ENCODE peak calls at places on chromosomes 12 and 14, in ten cellular contexts. One of them, this sample, is unnamed.
A peak's percentile ranks its signal among the peaks of the same experiment; 100 is the strongest.

GRCh38 chr12:12212769-12213168 is 54.1 kb downstream of the LRP6 start:
- DNase-seq in CD8-positive, alpha-beta T cell: no peak
- DNase-seq in fibroblast of pulmonary artery: no peak
- DNase-seq in progenitor cell of endocrine pancreas: no peak
- DNase-seq in SK-N-SH: no peak
- DNase-seq in body of pancreas: peak; percentile 62
- DNase-seq in upper lobe of right lung: no peak
- DNase-seq in astrocyte of the cerebellum: no peak
- DNase-seq in pancreas: peak; percentile 43
- DNase-seq in cardiac fibroblast: no peak
- DNase-seq in this sample: no peak

GRCh38 chr14:54258382-54258781 is 138.4 kb upstream of the CDKN3 start:
- DNase-seq in CD8-positive, alpha-beta T cell: no peak
- DNase-seq in upper lobe of right lung: no peak
- DNase-seq in fibroblast of pulmonary artery: no peak
- DNase-seq in cardiac fibroblast: no peak
- DNase-seq in progenitor cell of endocrine pancreas: no peak
- DNase-seq in SK-N-SH: no peak
- DNase-seq in body of pancreas: no peak
- DNase-seq in astrocyte of the cerebellum: no peak
- DNase-seq in pancreas: no peak
- DNase-seq in this sample: no peak

GRCh38 chr12:131917139-131917710 is 11.9 kb upstream of the PUS1 start:
- DNase-seq in astrocyte of the cerebellum: no peak
- DNase-seq in body of pancreas: peak; percentile 19
- DNase-seq in pancreas: no peak
- DNase-seq in SK-N-SH: no peak
- DNase-seq in progenitor cell of endocrine pancreas: no peak
- DNase-seq in cardiac fibroblast: no peak
- DNase-seq in CD8-positive, alpha-beta T cell: no peak
- DNase-seq in upper lobe of right lung: no peak
- DNase-seq in fibroblast of pulmonary artery: no peak
- DNase-seq in this sample: no peak

GRCh38 chr12:131836193-131836592 is 8.0 kb downstream of the MMP17 start:
- DNase-seq in pancreas: no peak
- DNase-seq in body of pancreas: no peak
- DNase-seq in SK-N-SH: peak; percentile 75
- DNase-seq in cardiac fibroblast: peak; percentile 43
- DNase-seq in astrocyte of the cerebellum: no peak
- DNase-seq in progenitor cell of endocrine pancreas: no peak
- DNase-seq in fibroblast of pulmonary artery: no peak
- DNase-seq in CD8-positive, alpha-beta T cell: no peak
- DNase-seq in upper lobe of right lung: no peak
- DNase-seq in this sample: no peak

GRCh38 chr14:102776761-102777710 is at the start of gene TRAF3:
- DNase-seq in SK-N-SH: peak; percentile 93
- DNase-seq in upper lobe of right lung: peak; percentile 88
- DNase-seq in body of pancreas: peak; percentile 70
- DNase-seq in fibroblast of pulmonary artery: peak; percentile 79
- DNase-seq in cardiac fibroblast: peak; percentile 78
- DNase-seq in progenitor cell of endocrine pancreas: peak; percentile 33
- DNase-seq in CD8-positive, alpha-beta T cell: peak; percentile 84
- DNase-seq in pancreas: peak; percentile 64
- DNase-seq in astrocyte of the cerebellum: peak; percentile 16
- DNase-seq in this sample: peak; percentile 60

GRCh38 chr12:69837191-69838085 is 12.4 kb downstream of the MYRFL start:
- DNase-seq in cardiac fibroblast: no peak
- DNase-seq in SK-N-SH: no peak
- DNase-seq in CD8-positive, alpha-beta T cell: no peak
- DNase-seq in pancreas: no peak
- DNase-seq in fibroblast of pulmonary artery: no peak
- DNase-seq in progenitor cell of endocrine pancreas: no peak
- DNase-seq in astrocyte of the cerebellum: no peak
- DNase-seq in upper lobe of right lung: no peak
- DNase-seq in body of pancreas: no peak
- DNase-seq in this sample: no peak

GRCh38 chr14:30450620-30451019 is 108.3 kb upstream of the G2E3 start:
- DNase-seq in upper lobe of right lung: no peak
- DNase-seq in pancreas: no peak
- DNase-seq in body of pancreas: no peak
- DNase-seq in progenitor cell of endocrine pancreas: no peak
- DNase-seq in SK-N-SH: no peak
- DNase-seq in astrocyte of the cerebellum: no peak
- DNase-seq in fibroblast of pulmonary artery: no peak
- DNase-seq in CD8-positive, alpha-beta T cell: no peak
- DNase-seq in cardiac fibroblast: no peak
- DNase-seq in this sample: no peak

GRCh38 chr14:92397140-92397815 is 74.3 kb downstream of the SLC24A4 start:
- DNase-seq in astrocyte of the cerebellum: no peak
- DNase-seq in pancreas: no peak
- DNase-seq in CD8-positive, alpha-beta T cell: no peak
- DNase-seq in body of pancreas: no peak
- DNase-seq in progenitor cell of endocrine pancreas: no peak
- DNase-seq in fibroblast of pulmonary artery: peak; percentile 25
- DNase-seq in upper lobe of right lung: no peak
- DNase-seq in cardiac fibroblast: peak; percentile 26
- DNase-seq in SK-N-SH: no peak
- DNase-seq in this sample: no peak

GRCh38 chr12:69916541-69917270 is 91.7 kb downstream of the MYRFL start:
- DNase-seq in body of pancreas: no peak
- DNase-seq in upper lobe of right lung: no peak
- DNase-seq in cardiac fibroblast: peak; percentile 44
- DNase-seq in astrocyte of the cerebellum: no peak
- DNase-seq in SK-N-SH: no peak
- DNase-seq in CD8-positive, alpha-beta T cell: no peak
- DNase-seq in progenitor cell of endocrine pancreas: no peak
- DNase-seq in fibroblast of pulmonary artery: peak; percentile 30
- DNase-seq in pancreas: no peak
- DNase-seq in this sample: no peak

GRCh38 chr14:78446807-78447206 is 276.6 kb downstream of the NRXN3 start:
- DNase-seq in cardiac fibroblast: peak; percentile 2
- DNase-seq in body of pancreas: no peak
- DNase-seq in SK-N-SH: no peak
- DNase-seq in CD8-positive, alpha-beta T cell: no peak
- DNase-seq in progenitor cell of endocrine pancreas: peak; percentile 12
- DNase-seq in fibroblast of pulmonary artery: no peak
- DNase-seq in astrocyte of the cerebellum: peak; percentile 8
- DNase-seq in pancreas: no peak
- DNase-seq in upper lobe of right lung: no peak
- DNase-seq in this sample: peak; percentile 39

GRCh38 chr14:98120831-98121464 is 1151.0 kb downstream of the BCL11B start:
- DNase-seq in upper lobe of right lung: no peak
- DNase-seq in cardiac fibroblast: no peak
- DNase-seq in astrocyte of the cerebellum: no peak
- DNase-seq in body of pancreas: no peak
- DNase-seq in CD8-positive, alpha-beta T cell: no peak
- DNase-seq in pancreas: no peak
- DNase-seq in progenitor cell of endocrine pancreas: no peak
- DNase-seq in fibroblast of pulmonary artery: no peak
- DNase-seq in SK-N-SH: no peak
- DNase-seq in this sample: no peak

GRCh38 chr12:25883026-25883928 is 75.2 kb upstream of the RASSF8 start:
- DNase-seq in progenitor cell of endocrine pancreas: no peak
- DNase-seq in upper lobe of right lung: no peak
- DNase-seq in astrocyte of the cerebellum: no peak
- DNase-seq in fibroblast of pulmonary artery: peak; percentile 5
- DNase-seq in pancreas: no peak
- DNase-seq in body of pancreas: no peak
- DNase-seq in CD8-positive, alpha-beta T cell: no peak
- DNase-seq in cardiac fibroblast: no peak
- DNase-seq in SK-N-SH: no peak
- DNase-seq in this sample: no peak

GRCh38 chr12:54006700-54007220 is 2.0 kb upstream of the HOXC8 start:
- DNase-seq in body of pancreas: no peak
- DNase-seq in progenitor cell of endocrine pancreas: no peak
- DNase-seq in cardiac fibroblast: no peak
- DNase-seq in SK-N-SH: no peak
- DNase-seq in pancreas: no peak
- DNase-seq in fibroblast of pulmonary artery: no peak
- DNase-seq in upper lobe of right lung: no peak
- DNase-seq in astrocyte of the cerebellum: no peak
- DNase-seq in CD8-positive, alpha-beta T cell: no peak
- DNase-seq in this sample: no peak

GRCh38 chr12:76711241-76711640 is 52.7 kb upstream of the ZDHHC17 start:
- DNase-seq in cardiac fibroblast: no peak
- DNase-seq in body of pancreas: no peak
- DNase-seq in CD8-positive, alpha-beta T cell: no peak
- DNase-seq in upper lobe of right lung: no peak
- DNase-seq in astrocyte of the cerebellum: no peak
- DNase-seq in progenitor cell of endocrine pancreas: no peak
- DNase-seq in fibroblast of pulmonary artery: no peak
- DNase-seq in SK-N-SH: no peak
- DNase-seq in pancreas: no peak
- DNase-seq in this sample: no peak

DNA sequence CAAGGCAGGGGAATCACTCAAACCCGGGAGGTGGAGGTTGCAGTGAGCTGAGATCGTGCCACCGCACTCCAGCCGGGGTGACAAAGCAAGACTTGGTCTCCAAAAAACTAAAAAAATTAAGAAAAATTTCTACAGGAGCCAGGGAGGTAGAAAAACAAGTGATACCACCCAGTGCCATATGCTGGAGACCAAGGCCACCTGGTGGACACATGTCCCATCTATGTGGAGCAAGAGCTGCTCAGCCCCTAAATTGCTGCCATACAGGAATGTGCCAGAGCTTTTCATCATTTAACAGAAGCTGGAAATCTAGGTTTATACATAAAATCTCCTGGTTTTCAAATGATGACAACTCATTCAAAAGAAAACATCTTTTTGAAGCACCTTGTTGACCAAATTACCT is 61.4 kb upstream of the ELK3 start:
- DNase-seq in progenitor cell of endocrine pancreas: no peak
- DNase-seq in body of pancreas: no peak
- DNase-seq in pancreas: no peak
- DNase-seq in cardiac fibroblast: no peak
- DNase-seq in CD8-positive, alpha-beta T cell: no peak
- DNase-seq in SK-N-SH: no peak
- DNase-seq in astrocyte of the cerebellum: no peak
- DNase-seq in upper lobe of right lung: no peak
- DNase-seq in fibroblast of pulmonary artery: no peak
- DNase-seq in this sample: no peak
- TF ChIP-seq CTCF in progenitor cell of endocrine pancreas: peak; percentile 20
- TF ChIP-seq CTCF in body of pancreas: no peak
- TF ChIP-seq CTCF in pancreas: no peak
- TF ChIP-seq CTCF in cardiac fibroblast: peak; percentile 14
- TF ChIP-seq CTCF in CD8-positive, alpha-beta T cell: no peak
- TF ChIP-seq CTCF in SK-N-SH: peak; percentile 19
- TF ChIP-seq CTCF in astrocyte of the cerebellum: no peak
- TF ChIP-seq CTCF in upper lobe of right lung: peak; percentile 37
- TF ChIP-seq CTCF in fibroblast of pulmonary artery: no peak
- TF ChIP-seq CTCF in this sample: no peak

DNA sequence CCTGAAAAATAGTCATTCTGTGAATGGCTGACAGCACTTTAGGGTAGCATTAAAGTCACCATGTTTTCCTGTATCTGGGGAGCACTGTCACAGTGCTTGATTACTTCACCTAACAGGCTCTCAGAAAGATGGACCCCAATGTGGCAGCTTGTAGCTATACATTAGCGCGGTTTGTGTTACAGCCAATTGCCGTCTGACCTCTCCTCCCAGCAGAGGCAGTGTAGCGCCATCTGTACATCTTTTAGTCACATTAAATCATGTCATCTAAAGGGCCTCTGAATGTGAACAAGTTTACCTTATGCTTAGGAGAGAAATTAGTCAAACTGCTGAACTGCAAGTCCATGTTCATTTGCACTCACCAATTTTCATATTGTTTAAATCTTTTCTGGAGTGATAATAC is 113.7 kb downstream of the LMO3 start:
- DNase-seq in fibroblast of pulmonary artery: no peak
- DNase-seq in cardiac fibroblast: no peak
- DNase-seq in pancreas: no peak
- DNase-seq in upper lobe of right lung: no peak
- DNase-seq in SK-N-SH: no peak
- DNase-seq in CD8-positive, alpha-beta T cell: no peak
- DNase-seq in progenitor cell of endocrine pancreas: no peak
- DNase-seq in astrocyte of the cerebellum: no peak
- DNase-seq in body of pancreas: no peak
- DNase-seq in this sample: no peak
- TF ChIP-seq CTCF in fibroblast of pulmonary artery: no peak
- TF ChIP-seq CTCF in cardiac fibroblast: no peak
- TF ChIP-seq CTCF in pancreas: no peak
- TF ChIP-seq CTCF in upper lobe of right lung: no peak
- TF ChIP-seq CTCF in SK-N-SH: no peak
- TF ChIP-seq CTCF in CD8-positive, alpha-beta T cell: no peak
- TF ChIP-seq CTCF in progenitor cell of endocrine pancreas: no peak
- TF ChIP-seq CTCF in astrocyte of the cerebellum: no peak
- TF ChIP-seq CTCF in body of pancreas: no peak
- TF ChIP-seq CTCF in this sample: no peak

DNA sequence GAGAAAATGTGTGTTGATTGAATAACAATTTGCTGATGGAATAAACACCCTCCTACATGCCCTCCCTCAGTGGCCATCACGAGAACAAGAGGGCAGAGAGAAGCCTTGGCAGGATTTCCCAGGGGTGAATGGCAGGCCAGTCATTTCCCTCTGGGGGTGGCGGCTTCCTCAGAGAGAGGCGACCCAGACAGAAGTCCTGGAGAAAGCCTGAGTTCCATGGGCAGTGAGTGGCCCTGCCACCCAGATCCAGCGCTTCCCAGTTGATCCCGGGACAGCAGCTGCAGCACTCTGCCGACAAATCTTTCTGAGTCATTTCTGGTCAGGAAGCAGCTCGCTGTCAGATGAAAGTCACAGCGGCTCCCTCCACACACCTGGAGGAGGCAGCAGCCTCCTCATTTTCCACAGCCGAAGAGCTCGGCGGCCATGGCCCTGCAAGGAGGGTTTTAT is 123.0 kb downstream of the SCARB1 start:
- DNase-seq in fibroblast of pulmonary artery: peak; percentile 60
- DNase-seq in astrocyte of the cerebellum: no peak
- DNase-seq in SK-N-SH: no peak
- DNase-seq in progenitor cell of endocrine pancreas: no peak
- DNase-seq in body of pancreas: no peak
- DNase-seq in CD8-positive, alpha-beta T cell: no peak
- DNase-seq in cardiac fibroblast: peak; percentile 44
- DNase-seq in pancreas: no peak
- DNase-seq in upper lobe of right lung: no peak
- DNase-seq in this sample: no peak
- TF ChIP-seq CTCF in fibroblast of pulmonary artery: no peak
- TF ChIP-seq CTCF in astrocyte of the cerebellum: peak; percentile 21
- TF ChIP-seq CTCF in SK-N-SH: no peak
- TF ChIP-seq CTCF in progenitor cell of endocrine pancreas: no peak
- TF ChIP-seq CTCF in body of pancreas: no peak
- TF ChIP-seq CTCF in CD8-positive, alpha-beta T cell: no peak
- TF ChIP-seq CTCF in cardiac fibroblast: no peak
- TF ChIP-seq CTCF in pancreas: no peak
- TF ChIP-seq CTCF in upper lobe of right lung: no peak
- TF ChIP-seq CTCF in this sample: no peak

DNA sequence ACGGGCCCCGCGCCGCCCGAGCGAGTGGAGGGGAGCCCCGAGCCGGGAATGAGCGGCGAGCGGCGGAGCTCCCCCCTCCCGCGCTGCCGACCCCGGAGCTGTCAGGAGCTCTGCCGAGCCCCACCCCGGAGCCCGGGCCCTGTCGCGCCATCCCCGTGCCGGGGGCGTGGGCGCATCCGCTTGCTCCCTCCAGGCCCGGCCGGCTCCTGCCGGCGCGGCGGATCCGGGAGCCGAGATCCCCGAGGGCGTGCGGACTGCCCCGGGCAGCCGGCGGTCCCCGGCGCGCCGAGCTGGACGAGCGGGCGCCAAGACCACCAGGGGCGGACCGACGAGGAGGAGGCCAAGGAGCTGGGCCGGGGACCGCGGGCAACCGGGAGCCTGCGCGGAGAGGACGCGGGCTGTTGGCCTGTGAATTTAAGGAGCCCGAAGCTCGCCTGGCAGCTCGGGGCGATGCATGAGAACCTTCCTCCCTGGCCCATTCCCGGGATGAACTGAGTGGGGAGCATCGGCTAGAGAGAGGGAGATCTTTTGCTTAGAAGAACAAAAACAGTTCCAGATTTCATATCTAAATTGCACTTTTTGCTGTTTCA is 2.0 kb downstream of the PTHLH start:
- DNase-seq in CD8-positive, alpha-beta T cell: no peak
- DNase-seq in fibroblast of pulmonary artery: no peak
- DNase-seq in cardiac fibroblast: peak; percentile 60
- DNase-seq in pancreas: no peak
- DNase-seq in progenitor cell of endocrine pancreas: peak; percentile 34
- DNase-seq in astrocyte of the cerebellum: no peak
- DNase-seq in upper lobe of right lung: no peak
- DNase-seq in body of pancreas: peak; percentile 37
- DNase-seq in SK-N-SH: peak; percentile 79
- DNase-seq in this sample: peak; percentile 45
- TF ChIP-seq CTCF in CD8-positive, alpha-beta T cell: no peak
- TF ChIP-seq CTCF in fibroblast of pulmonary artery: no peak
- TF ChIP-seq CTCF in cardiac fibroblast: no peak
- TF ChIP-seq CTCF in pancreas: no peak
- TF ChIP-seq CTCF in progenitor cell of endocrine pancreas: no peak
- TF ChIP-seq CTCF in astrocyte of the cerebellum: no peak
- TF ChIP-seq CTCF in upper lobe of right lung: no peak
- TF ChIP-seq CTCF in body of pancreas: no peak
- TF ChIP-seq CTCF in SK-N-SH: no peak
- TF ChIP-seq CTCF in this sample: no peak

This sample was measured in endothelial cell.